ENCODE peak calls at places on chromosomes 4 and X, in six cellular contexts. One of them, this sample, is unnamed.

GRCh38 chr4:159227984-159228383 is 125.1 kb downstream of the RAPGEF2 start:
- DNase-seq in tibial nerve: peak; percentile 35
- DNase-seq in lower leg skin: peak; percentile 38
- DNase-seq in body of pancreas: peak; percentile 82
- DNase-seq in prostate gland: peak; percentile 47
- DNase-seq in breast epithelium: no peak
- DNase-seq in this sample: peak; percentile 9

GRCh38 chr4:152508818-152509217 is 27.1 kb downstream of the FBXW7 start:
- DNase-seq in tibial nerve: no peak
- DNase-seq in lower leg skin: no peak
- DNase-seq in body of pancreas: no peak
- DNase-seq in prostate gland: no peak
- DNase-seq in breast epithelium: no peak
- DNase-seq in this sample: no peak

GRCh38 chr4:85807247-85807915 is 332.4 kb downstream of the ARHGAP24 start:
- DNase-seq in tibial nerve: no peak
- DNase-seq in lower leg skin: no peak
- DNase-seq in body of pancreas: peak; percentile 3
- DNase-seq in prostate gland: no peak
- DNase-seq in breast epithelium: no peak
- DNase-seq in this sample: no peak

GRCh38 chrX:38489341-38489740 is 72.0 kb upstream of the TSPAN7 start:
- DNase-seq in tibial nerve: no peak
- DNase-seq in lower leg skin: no peak
- DNase-seq in body of pancreas: no peak
- DNase-seq in prostate gland: no peak
- DNase-seq in breast epithelium: no peak
- DNase-seq in this sample: no peak

GRCh38 chr4:78310056-78310731 is 241.4 kb upstream of the ANXA3 start:
- DNase-seq in tibial nerve: no peak
- DNase-seq in lower leg skin: peak; percentile 27
- DNase-seq in body of pancreas: no peak
- DNase-seq in prostate gland: no peak
- DNase-seq in breast epithelium: no peak
- DNase-seq in this sample: no peak

GRCh38 chrX:148530464-148531077 is 30.2 kb downstream of the AFF2 start:
- DNase-seq in tibial nerve: no peak
- DNase-seq in lower leg skin: no peak
- DNase-seq in body of pancreas: peak; percentile 3
- DNase-seq in prostate gland: no peak
- DNase-seq in breast epithelium: no peak
- DNase-seq in this sample: no peak

GRCh38 chr4:123398803-123399637 is 2.4 kb downstream of the SPRY1 start:
- DNase-seq in tibial nerve: peak; percentile 36
- DNase-seq in lower leg skin: peak; percentile 52
- DNase-seq in body of pancreas: peak; percentile 64
- DNase-seq in prostate gland: peak; percentile 66
- DNase-seq in breast epithelium: no peak
- DNase-seq in this sample: no peak

GRCh38 chr4:76804060-76804459 is 93.9 kb downstream of the SOWAHB start:
- DNase-seq in tibial nerve: no peak
- DNase-seq in lower leg skin: no peak
- DNase-seq in body of pancreas: no peak
- DNase-seq in prostate gland: no peak
- DNase-seq in breast epithelium: no peak
- DNase-seq in this sample: no peak

GRCh38 chr4:16715482-16715881 is 183.0 kb downstream of the LDB2 start:
- DNase-seq in tibial nerve: no peak
- DNase-seq in lower leg skin: no peak
- DNase-seq in body of pancreas: no peak
- DNase-seq in prostate gland: no peak
- DNase-seq in breast epithelium: no peak
- DNase-seq in this sample: no peak

GRCh38 chr4:86482851-86483490 is 111.1 kb upstream of the PTPN13 start:
- DNase-seq in tibial nerve: no peak
- DNase-seq in lower leg skin: no peak
- DNase-seq in body of pancreas: no peak
- DNase-seq in prostate gland: no peak
- DNase-seq in breast epithelium: no peak
- DNase-seq in this sample: peak; percentile 2

GRCh38 chr4:10160280-10160856 is 43.8 kb upstream of the WDR1 start:
- DNase-seq in tibial nerve: no peak
- DNase-seq in lower leg skin: no peak
- DNase-seq in body of pancreas: no peak
- DNase-seq in prostate gland: no peak
- DNase-seq in breast epithelium: no peak
- DNase-seq in this sample: no peak

GRCh38 chr4:98283219-98284199 is 22.3 kb downstream of the RAP1GDS1 start:
- DNase-seq in tibial nerve: no peak
- DNase-seq in lower leg skin: no peak
- DNase-seq in body of pancreas: no peak
- DNase-seq in prostate gland: no peak
- DNase-seq in breast epithelium: no peak
- DNase-seq in this sample: no peak

DNA sequence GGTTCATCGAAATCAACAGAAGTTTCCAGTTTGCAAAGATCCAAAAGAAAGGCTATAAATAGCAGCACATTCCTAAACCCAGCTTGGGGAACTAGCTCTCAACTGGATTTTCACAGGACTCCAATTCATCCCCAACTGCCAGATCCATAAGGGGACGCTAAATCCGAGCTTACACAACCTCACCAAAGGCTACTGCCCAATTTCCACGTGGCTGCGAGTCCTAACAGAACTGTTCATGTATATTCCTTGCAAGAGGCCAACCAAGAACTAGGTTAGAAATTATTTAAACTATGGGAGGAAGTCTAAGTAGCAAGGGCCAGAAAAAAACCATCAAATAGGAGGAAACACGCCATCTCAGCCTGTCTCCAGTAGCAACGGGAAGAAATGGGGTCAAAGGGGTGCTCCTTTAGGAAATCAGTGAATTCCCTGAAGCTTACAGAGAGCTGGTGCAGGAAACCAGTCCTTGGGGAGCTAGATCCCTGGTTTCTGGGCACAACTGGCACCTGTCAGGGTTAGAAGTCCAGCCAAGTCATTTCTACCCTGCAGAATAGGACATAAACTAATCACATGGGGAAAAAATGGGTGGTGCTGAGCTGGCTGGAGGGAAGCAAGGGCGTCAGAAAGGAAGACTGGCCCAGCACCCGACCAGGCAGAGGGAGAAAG is 20.7 kb downstream of the RELL1 start:
- DNase-seq in tibial nerve: no peak
- DNase-seq in lower leg skin: no peak
- DNase-seq in body of pancreas: no peak
- DNase-seq in prostate gland: no peak
- DNase-seq in breast epithelium: no peak
- DNase-seq in this sample: no peak
- TF ChIP-seq POLR2A in tibial nerve: no peak
- TF ChIP-seq POLR2A in lower leg skin: no peak
- TF ChIP-seq POLR2A in body of pancreas: no peak
- TF ChIP-seq POLR2A in prostate gland: no peak
- TF ChIP-seq POLR2A in breast epithelium: no peak
- TF ChIP-seq POLR2A in this sample: no peak

GRCh38 chrX:16786791-16787735 is 797 bp downstream of the TXLNG start:
- DNase-seq in tibial nerve: no peak
- DNase-seq in lower leg skin: no peak
- DNase-seq in body of pancreas: no peak
- DNase-seq in prostate gland: no peak
- DNase-seq in breast epithelium: no peak
- DNase-seq in this sample: no peak

GRCh38 chrX:16785247-16786138 is 773 bp upstream of the TXLNG start:
- DNase-seq in tibial nerve: no peak
- DNase-seq in lower leg skin: peak; percentile 18
- DNase-seq in body of pancreas: peak; percentile 15
- DNase-seq in prostate gland: peak; percentile 10
- DNase-seq in breast epithelium: no peak
- DNase-seq in this sample: no peak

GRCh38 chrX:16783452-16783851 is 2.8 kb upstream of the TXLNG start:
- DNase-seq in tibial nerve: no peak
- DNase-seq in lower leg skin: no peak
- DNase-seq in body of pancreas: no peak
- DNase-seq in prostate gland: no peak
- DNase-seq in breast epithelium: no peak
- DNase-seq in this sample: no peak

GRCh38 chrX:16788477-16788876 is 2.2 kb downstream of the TXLNG start:
- DNase-seq in tibial nerve: no peak
- DNase-seq in lower leg skin: peak; percentile 35
- DNase-seq in body of pancreas: no peak
- DNase-seq in prostate gland: no peak
- DNase-seq in breast epithelium: no peak
- DNase-seq in this sample: no peak

DNA sequence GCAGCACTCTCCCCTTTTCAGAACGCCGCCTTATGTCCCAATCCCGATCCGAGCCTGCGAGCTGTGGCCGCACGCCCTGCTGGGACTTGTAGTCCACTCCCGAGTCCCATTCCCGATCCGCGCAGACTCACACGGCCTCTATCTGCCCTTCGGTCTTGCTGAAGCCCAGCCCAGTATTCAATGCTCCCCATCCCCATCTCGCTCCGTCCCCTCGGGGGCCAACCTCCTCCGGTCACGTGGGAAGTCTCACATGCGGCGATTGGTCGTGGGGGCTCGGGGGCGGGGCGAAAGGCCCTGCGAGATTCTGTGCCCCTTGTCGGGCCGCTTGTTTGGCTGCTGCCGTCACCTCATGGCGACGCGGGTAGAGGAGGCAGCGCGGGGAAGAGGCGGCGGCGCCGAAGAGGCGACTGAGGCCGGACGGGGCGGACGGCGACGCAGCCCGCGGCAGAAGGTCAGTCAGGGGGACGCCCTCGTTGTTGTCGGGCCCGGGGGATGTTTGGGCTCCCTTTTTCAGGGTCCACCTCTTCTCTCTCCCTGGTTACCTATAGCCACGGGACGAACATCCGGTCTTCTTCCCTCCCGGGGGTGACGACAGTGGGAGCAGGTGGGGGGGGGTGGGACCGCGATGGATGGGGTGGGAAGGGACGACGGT is at the start of gene TXLNG:
- DNase-seq in tibial nerve: peak; percentile 91
- DNase-seq in lower leg skin: peak; percentile 96
- DNase-seq in body of pancreas: peak; percentile 98
- DNase-seq in prostate gland: peak; percentile 96
- DNase-seq in breast epithelium: peak; percentile 96
- DNase-seq in this sample: peak; percentile 59
- TF ChIP-seq POLR2A in tibial nerve: peak; percentile 86
- TF ChIP-seq POLR2A in lower leg skin: peak; percentile 76
- TF ChIP-seq POLR2A in body of pancreas: peak; percentile 92
- TF ChIP-seq POLR2A in prostate gland: peak; percentile 55
- TF ChIP-seq POLR2A in breast epithelium: peak; percentile 93
- TF ChIP-seq POLR2A in this sample: peak; percentile 79

DNA sequence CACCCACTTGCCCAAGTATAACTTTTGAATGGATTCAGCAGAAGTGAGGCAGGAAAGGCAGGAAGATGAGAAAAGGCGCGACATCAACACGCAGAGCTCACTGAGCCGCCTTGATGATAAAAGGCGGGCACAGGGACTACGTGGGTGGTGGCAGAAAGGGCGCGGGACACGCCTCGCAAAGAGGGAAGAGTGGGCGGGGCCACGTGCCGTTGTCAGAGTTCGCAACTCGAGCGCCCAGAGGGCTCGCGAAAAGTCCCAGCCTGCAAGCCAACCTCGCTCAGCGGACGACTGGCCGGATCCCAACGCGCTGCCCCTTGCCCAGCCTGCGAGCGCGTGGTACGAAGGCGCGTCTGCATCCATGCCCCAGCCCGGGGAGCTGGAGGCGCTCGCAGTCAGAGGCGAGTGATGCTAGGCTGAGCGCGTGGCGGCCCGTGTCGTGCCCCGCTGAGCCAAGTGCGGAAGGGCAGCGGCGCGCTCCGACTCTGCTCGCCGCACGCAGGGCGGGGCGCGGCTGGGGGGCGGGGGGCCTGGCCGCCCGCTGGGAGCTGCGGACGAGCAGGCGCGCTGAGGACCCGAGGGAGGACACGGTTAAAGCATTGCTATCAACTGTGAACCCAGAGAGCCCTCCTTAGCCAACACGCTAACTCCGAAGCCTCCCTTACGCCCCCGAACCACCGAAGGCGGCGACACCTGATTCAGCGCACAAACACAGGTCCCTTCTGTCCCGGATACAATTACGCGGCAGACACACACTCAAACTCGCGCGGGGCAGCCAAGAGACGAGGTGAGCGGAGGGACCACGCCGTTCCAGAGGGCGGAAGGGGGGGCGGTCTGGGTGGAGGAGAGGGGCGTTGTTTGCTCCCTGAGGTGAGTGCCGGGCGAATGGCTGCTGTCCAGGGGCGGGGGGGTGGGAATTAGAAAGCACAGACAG is at the start of gene UGT8:
- DNase-seq in tibial nerve: peak; percentile 16
- DNase-seq in lower leg skin: no peak
- DNase-seq in body of pancreas: peak; percentile 84
- DNase-seq in prostate gland: no peak
- DNase-seq in breast epithelium: no peak
- DNase-seq in this sample: no peak
- TF ChIP-seq POLR2A in tibial nerve: peak; percentile 42
- TF ChIP-seq POLR2A in lower leg skin: no peak
- TF ChIP-seq POLR2A in body of pancreas: peak; percentile 58
- TF ChIP-seq POLR2A in prostate gland: no peak
- TF ChIP-seq POLR2A in breast epithelium: no peak
- TF ChIP-seq POLR2A in this sample: no peak

GRCh38 chr4:72875138-72875537 is 194.4 kb downstream of the COX18 start:
- DNase-seq in tibial nerve: no peak
- DNase-seq in lower leg skin: no peak
- DNase-seq in body of pancreas: no peak
- DNase-seq in prostate gland: no peak
- DNase-seq in breast epithelium: no peak
- DNase-seq in this sample: no peak
- TF ChIP-seq POLR2A in tibial nerve: no peak
- TF ChIP-seq POLR2A in lower leg skin: no peak
- TF ChIP-seq POLR2A in body of pancreas: no peak
- TF ChIP-seq POLR2A in prostate gland: no peak
- TF ChIP-seq POLR2A in breast epithelium: no peak
- TF ChIP-seq POLR2A in this sample: no peak

GRCh38 chr4:3799496-3799895 is 33.3 kb downstream of the ADRA2C start:
- DNase-seq in tibial nerve: no peak
- DNase-seq in lower leg skin: no peak
- DNase-seq in body of pancreas: no peak
- DNase-seq in prostate gland: no peak
- DNase-seq in breast epithelium: no peak
- DNase-seq in this sample: no peak

GRCh38 chr4:3801521-3801920 is 35.3 kb downstream of the ADRA2C start:
- DNase-seq in tibial nerve: no peak
- DNase-seq in lower leg skin: no peak
- DNase-seq in body of pancreas: no peak
- DNase-seq in prostate gland: no peak
- DNase-seq in breast epithelium: no peak
- DNase-seq in this sample: no peak

GRCh38 chr4:3800351-3800750 is 34.2 kb downstream of the ADRA2C start:
- DNase-seq in tibial nerve: no peak
- DNase-seq in lower leg skin: no peak
- DNase-seq in body of pancreas: no peak
- DNase-seq in prostate gland: no peak
- DNase-seq in breast epithelium: no peak
- DNase-seq in this sample: no peak

GRCh38 chr4:3796960-3797359 is 30.8 kb downstream of the ADRA2C start:
- DNase-seq in tibial nerve: no peak
- DNase-seq in lower leg skin: no peak
- DNase-seq in body of pancreas: no peak
- DNase-seq in prostate gland: no peak
- DNase-seq in breast epithelium: no peak
- DNase-seq in this sample: no peak

GRCh38 chr4:3797831-3798500 is 31.8 kb downstream of the ADRA2C start:
- DNase-seq in tibial nerve: no peak
- DNase-seq in lower leg skin: no peak
- DNase-seq in body of pancreas: no peak
- DNase-seq in prostate gland: no peak
- DNase-seq in breast epithelium: no peak
- DNase-seq in this sample: no peak
- TF ChIP-seq POLR2A in tibial nerve: no peak
- TF ChIP-seq POLR2A in lower leg skin: no peak
- TF ChIP-seq POLR2A in body of pancreas: no peak
- TF ChIP-seq POLR2A in prostate gland: no peak
- TF ChIP-seq POLR2A in breast epithelium: no peak
- TF ChIP-seq POLR2A in this sample: no peak

This sample was measured in H54.